ENCODE peak calls at places on chromosomes 13 and 19, in six cellular contexts. M, F, N, Y, O and V are unnamed samples.

GRCh38 chr13:67048084-67048792 is 181.9 kb downstream of the PCDH9 start:
- DNase-seq in M (peak; percentile 24), F (no peak), N (peak; percentile 95), Y (no peak), O (no peak), V (no peak)

GRCh38 chr13:113855012-113855921 is 8.6 kb downstream of the GAS6 start:
- DNase-seq in M (no peak), F (no peak), N (no peak), Y (no peak), O (no peak), V (no peak)

GRCh38 chr19:3823345-3823704 is 37.1 kb upstream of the MATK start:
- DNase-seq in M (no peak), F (no peak), N (no peak), Y (no peak), O (no peak), V (no peak)

GRCh38 chr19:35249146-35249847 is 495 bp downstream of the LSR start:
- DNase-seq in M (no peak), F (no peak), N (no peak), Y (no peak), O (no peak), V (no peak)

GRCh38 chr19:31338069-31338767 is 11.0 kb downstream of the TSHZ3 start:
- DNase-seq in M (peak; percentile 30), F (no peak), N (peak; percentile 42), Y (peak; percentile 42), O (no peak), V (peak; percentile 30)

GRCh38 chr19:47232422-47233211 is 1.6 kb upstream of the BBC3 start:
- DNase-seq in M (peak; percentile 88), F (no peak), N (peak; percentile 72), Y (no peak), O (peak; percentile 15), V (no peak)

GRCh38 chr19:19259741-19260140 is 13.4 kb downstream of the TM6SF2 start:
- DNase-seq in M (peak; percentile 31), F (no peak), N (peak; percentile 8), Y (no peak), O (peak; percentile 59), V (peak; percentile 60)

GRCh38 chr19:1211494-1212234 is 6.1 kb downstream of the STK11 start:
- DNase-seq in M (no peak), F (no peak), N (peak; percentile 42), Y (peak; percentile 87), O (no peak), V (no peak)

GRCh38 chr19:5603626-5604025 is 18.9 kb downstream of the SAFB2 start:
- DNase-seq in M (no peak), F (no peak), N (no peak), Y (no peak), O (no peak), V (no peak)

GRCh38 chr13:76886005-76886291 is 257 bp downstream of the KCTD12 start:
- DNase-seq in M (no peak), F (no peak), N (no peak), Y (peak; percentile 45), O (no peak), V (no peak)

GRCh38 chr19:43607238-43608205 is 4.4 kb upstream of the SRRM5 start:
- DNase-seq in M (no peak), F (no peak), N (no peak), Y (no peak), O (no peak), V (no peak)

GRCh38 chr19:6654347-6655310 is 15.3 kb downstream of the TNFSF14 start:
- DNase-seq in M (no peak), F (peak; percentile 39), N (no peak), Y (no peak), O (no peak), V (no peak)

GRCh38 chr19:56477429-56478338 is 539 bp upstream of the ZNF667 start:
- DNase-seq in M (peak; percentile 92), F (no peak), N (peak; percentile 87), Y (peak; percentile 84), O (peak; percentile 92), V (peak; percentile 95)

GRCh38 chr19:58572818-58573657 is at the start of gene MZF1:
- DNase-seq in M (peak; percentile 100), F (peak; percentile 99), N (peak; percentile 100), Y (peak; percentile 99), O (peak; percentile 99), V (peak; percentile 100)

GRCh38 chr19:48135411-48135810 is 24.8 kb upstream of the PLA2G4C start:
- DNase-seq in M (no peak), F (no peak), N (no peak), Y (no peak), O (peak; percentile 46), V (no peak)

GRCh38 chr19:22622020-22622419 is 12.1 kb upstream of the ZNF492 start:
- DNase-seq in M (no peak), F (no peak), N (no peak), Y (no peak), O (no peak), V (no peak)

GRCh38 chr19:1042689-1043511 is 3.0 kb downstream of the ABCA7 start:
- DNase-seq in M (no peak), F (no peak), N (no peak), Y (no peak), O (no peak), V (no peak)

GRCh38 chr19:8611890-8612806 is 1.6 kb upstream of the ADAMTS10 start:
- DNase-seq in M (peak; percentile 40), F (no peak), N (peak; percentile 93), Y (no peak), O (no peak), V (no peak)

GRCh38 chr13:49220035-49220855 is at the start of gene MLNR:
- DNase-seq in M (no peak), F (no peak), N (peak; percentile 17), Y (no peak), O (peak; percentile 56), V (no peak)

GRCh38 chr13:91270031-91270430 is 77.5 kb upstream of the MIR17HG start:
- DNase-seq in M (no peak), F (no peak), N (no peak), Y (no peak), O (no peak), V (no peak)

GRCh38 chr13:20193142-20193923 is 595 bp upstream of the GJB2 start:
- DNase-seq in M (no peak), F (no peak), N (no peak), Y (no peak), O (no peak), V (no peak)

GRCh38 chr13:112066624-112067004 is 335 bp upstream of the SOX1 start:
- DNase-seq in M (no peak), F (peak; percentile 3), N (peak; percentile 14), Y (no peak), O (peak; percentile 81), V (peak; percentile 80)

GRCh38 chr19:49271080-49271753 is 53.8 kb downstream of the SLC6A16 start:
- DNase-seq in M (no peak), F (no peak), N (no peak), Y (no peak), O (no peak), V (no peak)

GRCh38 chr13:60329221-60329983 is 67.6 kb upstream of the TDRD3 start:
- DNase-seq in M (peak; percentile 25), F (no peak), N (peak; percentile 14), Y (no peak), O (no peak), V (peak; percentile 17)

GRCh38 chr19:53828531-53828930 is 4.4 kb upstream of the NLRP12 start:
- DNase-seq in M (no peak), F (no peak), N (no peak), Y (no peak), O (no peak), V (no peak)

GRCh38 chr13:70666883-70667282 is 558.6 kb upstream of the KLHL1 start:
- DNase-seq in M (no peak), F (no peak), N (no peak), Y (no peak), O (no peak), V (no peak)

GRCh38 chr19:36528921-36529518 is 949 bp upstream of the ZNF260 start:
- DNase-seq in M (peak; percentile 11), F (no peak), N (no peak), Y (no peak), O (peak; percentile 25), V (peak; percentile 40)

GRCh38 chr13:70604448-70604847 is 496.2 kb upstream of the KLHL1 start:
- DNase-seq in M (no peak), F (no peak), N (no peak), Y (no peak), O (no peak), V (no peak)

GRCh38 chr19:48624067-48624594 is 4.8 kb downstream of the SPHK2 start:
- DNase-seq in M (peak; percentile 98), F (peak; percentile 93), N (peak; percentile 92), Y (peak; percentile 98), O (peak; percentile 95), V (peak; percentile 99)

GRCh38 chr19:44891016-44891882 is at the start of gene TOMM40:
- DNase-seq in M (peak; percentile 27), F (peak; percentile 100), N (peak; percentile 98), Y (no peak), O (no peak), V (no peak)

GRCh38 chr19:53102701-53103140 is 501 bp downstream of the ZNF160 start:
- DNase-seq in M (peak; percentile 56), F (peak; percentile 16), N (peak; percentile 10), Y (peak; percentile 47), O (peak; percentile 44), V (peak; percentile 32)